ENCODE peak calls at places on chromosomes 6 and 20, in ten cellular contexts. C is uterus; Z is keratinocyte; V is CD4-positive, alpha-beta memory T cell; G is cardiac fibroblast; F is ascending aorta; Q is GM06990; R is cardiac muscle cell; I is psoas muscle; W is sigmoid colon. L is an unnamed sample.

GRCh38 chr6:71333700-71334099 is 45.1 kb downstream of the OGFRL1 start:
- DNase-seq in C (no peak), Z (peak; percentile 50), V (no peak), G (peak; percentile 92), F (no peak), Q (no peak), R (peak; percentile 92), I (no peak), W (peak; percentile 62), L (peak; percentile 96)

GRCh38 chr20:17960927-17961599 is 7.5 kb downstream of the SNX5 start:
- DNase-seq in C (peak; percentile 72), Z (no peak), V (no peak), G (peak; percentile 87), F (no peak), Q (no peak), R (peak; percentile 90), I (peak; percentile 33), W (peak; percentile 84), L (peak; percentile 78)

GRCh38 chr20:37305839-37306238 is 16.4 kb downstream of the MANBAL start:
- DNase-seq in C (no peak), Z (no peak), V (no peak), G (no peak), F (no peak), Q (no peak), R (no peak), I (no peak), W (peak; percentile 42), L (no peak)

GRCh38 chr6:152695317-152696043 is 2.2 kb upstream of the MYCT1 start:
- DNase-seq in C (no peak), Z (no peak), V (no peak), G (peak; percentile 30), F (no peak), Q (no peak), R (peak; percentile 23), I (no peak), W (no peak), L (peak; percentile 60)

GRCh38 chr20:37528442-37529213 is 952 bp upstream of the BLCAP start:
- DNase-seq in C (no peak), Z (no peak), V (no peak), G (no peak), F (no peak), Q (no peak), R (no peak), I (no peak), W (no peak), L (no peak)

GRCh38 chr20:43658068-43658722 is 8.7 kb upstream of the MYBL2 start:
- DNase-seq in C (no peak), Z (no peak), V (no peak), G (no peak), F (no peak), Q (no peak), R (peak; percentile 8), I (no peak), W (no peak), L (peak; percentile 6)

GRCh38 chr6:93419304-93420162 is at the start of gene EPHA7:
- DNase-seq in C (peak; percentile 97), Z (no peak), V (no peak), G (peak; percentile 91), F (peak; percentile 55), Q (peak; percentile 47), R (peak; percentile 95), I (peak; percentile 91), W (peak; percentile 97), L (peak; percentile 87)

GRCh38 chr6:90294614-90294988 is 2.0 kb downstream of the BACH2 start:
- DNase-seq in C (no peak), Z (no peak), V (peak; percentile 54), G (no peak), F (no peak), Q (no peak), R (no peak), I (no peak), W (no peak), L (no peak)

GRCh38 chr6:149112976-149113375 is 204.5 kb upstream of the TAB2 start:
- DNase-seq in C (no peak), Z (no peak), V (no peak), G (no peak), F (no peak), Q (no peak), R (no peak), I (no peak), W (no peak), L (no peak)

GRCh38 chr20:1215386-1216170 is 10.3 kb upstream of the RAD21L1 start:
- DNase-seq in C (no peak), Z (no peak), V (no peak), G (no peak), F (no peak), Q (no peak), R (no peak), I (no peak), W (no peak), L (no peak)

GRCh38 chr6:79621579-79621978 is 9.6 kb upstream of the SH3BGRL2 start:
- DNase-seq in C (no peak), Z (no peak), V (no peak), G (no peak), F (no peak), Q (no peak), R (no peak), I (no peak), W (no peak), L (no peak)

GRCh38 chr20:17735959-17736621 is 36.3 kb downstream of the BANF2 start:
- DNase-seq in C (no peak), Z (no peak), V (no peak), G (no peak), F (no peak), Q (no peak), R (no peak), I (no peak), W (no peak), L (no peak)

DNA sequence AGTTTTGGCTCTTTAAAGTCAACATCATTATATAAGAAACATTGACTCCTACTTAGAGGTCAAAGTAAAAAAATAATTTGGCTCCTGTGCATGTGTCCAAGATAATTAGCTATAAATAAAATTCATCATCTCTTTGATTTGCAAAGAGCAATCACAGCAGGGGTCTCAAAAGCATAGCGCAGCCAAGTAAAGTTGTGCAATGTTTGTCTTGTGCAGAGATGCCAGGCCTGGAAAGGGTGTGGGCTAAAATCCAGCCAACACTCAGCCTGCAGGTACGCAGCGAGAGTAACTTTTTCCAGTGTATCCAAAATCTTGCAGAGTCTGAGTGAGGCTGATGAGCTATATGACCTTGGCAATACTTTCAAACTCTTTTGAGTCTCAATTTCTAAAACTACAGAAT is 501.0 kb downstream of the MMUT start:
- DNase-seq in C (no peak), Z (no peak), V (no peak), G (no peak), F (no peak), Q (no peak), R (no peak), I (no peak), W (no peak), L (no peak)
- H3K4me3 ChIP-seq in C (no peak overlapping the region), Z (no peak overlapping the region), V (no peak overlapping the region), G (no peak overlapping the region), F (no peak overlapping the region), Q (no peak overlapping the region), R (no peak overlapping the region), I (no peak overlapping the region), W (no peak overlapping the region), L (no peak overlapping the region)

GRCh38 chr6:56378966-56379608 is 131.7 kb upstream of the COL21A1 start:
- DNase-seq in C (no peak), Z (peak; percentile 58), V (no peak), G (no peak), F (no peak), Q (no peak), R (no peak), I (no peak), W (no peak), L (no peak)

GRCh38 chr6:56380476-56380875 is 133.1 kb upstream of the COL21A1 start:
- DNase-seq in C (no peak), Z (no peak), V (no peak), G (no peak), F (no peak), Q (no peak), R (no peak), I (no peak), W (no peak), L (no peak)

GRCh38 chr6:56377295-56377694 is 129.9 kb upstream of the COL21A1 start:
- DNase-seq in C (no peak), Z (no peak), V (no peak), G (no peak), F (no peak), Q (no peak), R (no peak), I (no peak), W (no peak), L (no peak)

GRCh38 chr6:56375806-56376205 is 128.4 kb upstream of the COL21A1 start:
- DNase-seq in C (no peak), Z (no peak), V (no peak), G (no peak), F (no peak), Q (no peak), R (no peak), I (no peak), W (no peak), L (no peak)

DNA sequence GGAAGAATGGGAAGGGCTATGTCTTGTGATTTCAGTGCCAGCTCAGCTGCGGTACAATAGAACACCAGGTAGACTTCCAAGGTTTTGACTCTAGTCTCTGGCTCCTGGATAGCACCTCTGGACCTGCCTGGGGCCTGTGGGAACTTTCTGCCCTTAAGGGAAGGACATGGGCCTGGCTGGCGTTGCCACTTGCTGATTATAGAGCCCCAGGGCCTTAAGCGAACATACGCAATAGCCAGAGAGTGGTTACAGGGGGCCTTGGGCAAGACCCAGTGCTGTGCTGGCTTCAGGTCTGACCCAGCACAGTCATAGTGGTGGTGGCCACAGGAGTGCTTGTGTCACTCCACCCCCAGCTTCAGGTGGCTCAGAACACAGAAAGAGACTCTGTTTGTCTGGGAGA is 131.1 kb upstream of the COL21A1 start:
- DNase-seq in C (no peak), Z (no peak), V (no peak), G (no peak), F (no peak), Q (no peak), R (no peak), I (no peak), W (no peak), L (no peak)
- H3K4me3 ChIP-seq in C (no peak overlapping the region), Z (no peak overlapping the region), V (no peak overlapping the region), G (no peak overlapping the region), F (no peak overlapping the region), Q (no peak overlapping the region), R (no peak overlapping the region), I (no peak overlapping the region), W (no peak overlapping the region), L (no peak overlapping the region)

DNA sequence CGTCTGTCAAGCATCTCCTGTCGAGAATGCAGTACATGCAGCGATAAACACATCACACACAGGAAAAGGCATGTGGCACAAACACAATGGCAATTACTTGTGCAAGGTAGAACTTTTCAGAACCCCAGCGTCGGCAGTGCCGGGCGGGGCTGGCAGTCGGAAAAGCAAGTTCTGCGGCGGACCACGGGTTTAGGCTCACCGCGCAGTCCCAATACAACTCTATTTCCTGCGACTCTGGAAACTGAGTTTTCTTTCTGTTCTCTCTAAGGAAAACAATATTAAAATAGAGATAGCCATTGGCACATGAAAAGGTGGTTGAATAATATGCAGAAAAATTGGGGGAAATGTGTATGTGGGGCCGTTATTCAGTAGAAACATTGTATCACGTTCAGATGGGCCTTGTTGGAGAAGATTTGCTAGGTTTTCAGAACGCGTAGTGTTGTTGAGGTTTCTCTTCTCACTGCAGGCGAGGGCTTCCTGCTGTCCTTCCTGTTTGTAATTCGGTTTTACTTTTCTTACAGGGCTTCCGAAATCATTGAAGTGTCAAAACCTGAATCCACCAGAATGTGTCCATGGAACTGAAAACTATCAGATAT is 369.5 kb downstream of the THBS2 start:
- DNase-seq in C (no peak), Z (no peak), V (no peak), G (no peak), F (no peak), Q (no peak), R (no peak), I (no peak), W (no peak), L (no peak)
- H3K4me3 ChIP-seq in C (peak overlapping the region; percentile 19), Z (no peak overlapping the region), V (peak overlapping the region; percentile 85), G (no peak overlapping the region), F (peak overlapping the region; percentile 42), Q (no peak overlapping the region), R (no peak overlapping the region), I (peak overlapping the region; percentile 51), W (peak overlapping the region; percentile 21), L (no peak overlapping the region)

GRCh38 chr6:27604986-27605385 is 132.1 kb upstream of the ZNF184 start:
- DNase-seq in C (no peak), Z (no peak), V (no peak), G (no peak), F (no peak), Q (no peak), R (peak; percentile 22), I (no peak), W (no peak), L (no peak)
- H3K4me3 ChIP-seq in C (no peak overlapping the region), Z (peak overlapping the region; percentile 91), V (no peak overlapping the region), G (peak overlapping the region; percentile 31), F (no peak overlapping the region), Q (peak overlapping the region; percentile 25), R (peak overlapping the region; percentile 52), I (no peak overlapping the region), W (no peak overlapping the region), L (peak overlapping the region; percentile 53)

L was measured in fibroblast of pulmonary artery.